ENCODE peak calls at places on chromosomes 2 and 18, in ten cellular contexts. One of them, this sample, is unnamed.

GRCh38 chr18:33579868-33580205 is 1.8 kb downstream of the ASXL3 start:
- DNase-seq in dorsolateral prefrontal cortex: no peak
- DNase-seq in aorta: no peak
- DNase-seq in WERI-Rb-1: no peak
- DNase-seq in fibroblast of pulmonary artery: no peak
- DNase-seq in spleen: no peak
- DNase-seq in CD8-positive, alpha-beta memory T cell: no peak
- DNase-seq in cardiac muscle cell: no peak
- DNase-seq in CD4-positive, alpha-beta memory T cell: no peak
- DNase-seq in mesendoderm: peak; percentile 35
- DNase-seq in this sample: peak; percentile 22

GRCh38 chr18:46772396-46772795 is 15.5 kb upstream of the ST8SIA5 start:
- DNase-seq in CD4-positive, alpha-beta memory T cell: no peak
- DNase-seq in CD8-positive, alpha-beta memory T cell: no peak
- DNase-seq in cardiac muscle cell: no peak
- DNase-seq in fibroblast of pulmonary artery: no peak
- DNase-seq in dorsolateral prefrontal cortex: no peak
- DNase-seq in mesendoderm: peak; percentile 49
- DNase-seq in aorta: no peak
- DNase-seq in WERI-Rb-1: no peak
- DNase-seq in spleen: no peak
- DNase-seq in this sample: no peak

GRCh38 chr18:40066368-40066767 is 1888.7 kb upstream of the PIK3C3 start:
- DNase-seq in spleen: no peak
- DNase-seq in cardiac muscle cell: no peak
- DNase-seq in aorta: no peak
- DNase-seq in dorsolateral prefrontal cortex: no peak
- DNase-seq in WERI-Rb-1: no peak
- DNase-seq in mesendoderm: peak; percentile 9
- DNase-seq in CD4-positive, alpha-beta memory T cell: no peak
- DNase-seq in fibroblast of pulmonary artery: no peak
- DNase-seq in CD8-positive, alpha-beta memory T cell: no peak
- DNase-seq in this sample: no peak

GRCh38 chr18:61876899-61877298 is 15.9 kb downstream of the RNF152 start:
- DNase-seq in fibroblast of pulmonary artery: no peak
- DNase-seq in CD8-positive, alpha-beta memory T cell: no peak
- DNase-seq in CD4-positive, alpha-beta memory T cell: no peak
- DNase-seq in WERI-Rb-1: no peak
- DNase-seq in mesendoderm: no peak
- DNase-seq in cardiac muscle cell: no peak
- DNase-seq in aorta: no peak
- DNase-seq in dorsolateral prefrontal cortex: no peak
- DNase-seq in spleen: no peak
- DNase-seq in this sample: peak; percentile 67

GRCh38 chr2:229041691-229042090 is 229.4 kb downstream of the PID1 start:
- DNase-seq in aorta: no peak
- DNase-seq in mesendoderm: no peak
- DNase-seq in CD4-positive, alpha-beta memory T cell: no peak
- DNase-seq in fibroblast of pulmonary artery: no peak
- DNase-seq in CD8-positive, alpha-beta memory T cell: no peak
- DNase-seq in spleen: no peak
- DNase-seq in WERI-Rb-1: no peak
- DNase-seq in cardiac muscle cell: no peak
- DNase-seq in dorsolateral prefrontal cortex: no peak
- DNase-seq in this sample: no peak

GRCh38 chr2:212711851-212712250 is 173.2 kb upstream of the ERBB4 start:
- DNase-seq in CD8-positive, alpha-beta memory T cell: no peak
- DNase-seq in cardiac muscle cell: no peak
- DNase-seq in fibroblast of pulmonary artery: peak; percentile 12
- DNase-seq in spleen: no peak
- DNase-seq in aorta: no peak
- DNase-seq in CD4-positive, alpha-beta memory T cell: no peak
- DNase-seq in WERI-Rb-1: no peak
- DNase-seq in dorsolateral prefrontal cortex: no peak
- DNase-seq in mesendoderm: peak; percentile 57
- DNase-seq in this sample: no peak

GRCh38 chr2:43846140-43846793 is 7.5 kb downstream of the ABCG8 start:
- DNase-seq in cardiac muscle cell: no peak
- DNase-seq in spleen: peak; percentile 48
- DNase-seq in CD8-positive, alpha-beta memory T cell: no peak
- DNase-seq in mesendoderm: no peak
- DNase-seq in WERI-Rb-1: no peak
- DNase-seq in fibroblast of pulmonary artery: no peak
- DNase-seq in CD4-positive, alpha-beta memory T cell: no peak
- DNase-seq in aorta: no peak
- DNase-seq in dorsolateral prefrontal cortex: no peak
- DNase-seq in this sample: no peak

GRCh38 chr2:238388794-238389193 is 37.9 kb upstream of the ASB1 start:
- DNase-seq in WERI-Rb-1: no peak
- DNase-seq in spleen: no peak
- DNase-seq in mesendoderm: no peak
- DNase-seq in dorsolateral prefrontal cortex: no peak
- DNase-seq in cardiac muscle cell: no peak
- DNase-seq in aorta: no peak
- DNase-seq in fibroblast of pulmonary artery: no peak
- DNase-seq in CD8-positive, alpha-beta memory T cell: no peak
- DNase-seq in CD4-positive, alpha-beta memory T cell: no peak
- DNase-seq in this sample: no peak

GRCh38 chr18:13425357-13426095 is 207.0 kb downstream of the LDLRAD4 start:
- DNase-seq in WERI-Rb-1: no peak
- DNase-seq in dorsolateral prefrontal cortex: no peak
- DNase-seq in spleen: no peak
- DNase-seq in cardiac muscle cell: no peak
- DNase-seq in aorta: no peak
- DNase-seq in CD4-positive, alpha-beta memory T cell: no peak
- DNase-seq in mesendoderm: peak; percentile 30
- DNase-seq in CD8-positive, alpha-beta memory T cell: no peak
- DNase-seq in fibroblast of pulmonary artery: no peak
- DNase-seq in this sample: no peak

GRCh38 chr2:43542285-43542933 is 53.4 kb downstream of the THADA start:
- DNase-seq in cardiac muscle cell: peak; percentile 50
- DNase-seq in CD4-positive, alpha-beta memory T cell: peak; percentile 62
- DNase-seq in CD8-positive, alpha-beta memory T cell: no peak
- DNase-seq in spleen: no peak
- DNase-seq in fibroblast of pulmonary artery: peak; percentile 79
- DNase-seq in aorta: no peak
- DNase-seq in dorsolateral prefrontal cortex: no peak
- DNase-seq in mesendoderm: peak; percentile 35
- DNase-seq in WERI-Rb-1: no peak
- DNase-seq in this sample: peak; percentile 27

GRCh38 chr2:235453605-235454151 is 40.2 kb upstream of the AGAP1 start:
- DNase-seq in spleen: no peak
- DNase-seq in aorta: no peak
- DNase-seq in WERI-Rb-1: no peak
- DNase-seq in CD4-positive, alpha-beta memory T cell: no peak
- DNase-seq in CD8-positive, alpha-beta memory T cell: no peak
- DNase-seq in cardiac muscle cell: no peak
- DNase-seq in fibroblast of pulmonary artery: no peak
- DNase-seq in mesendoderm: no peak
- DNase-seq in dorsolateral prefrontal cortex: no peak
- DNase-seq in this sample: no peak

GRCh38 chr2:208031608-208032019 is 6.3 kb upstream of the PLEKHM3 start:
- DNase-seq in CD8-positive, alpha-beta memory T cell: no peak
- DNase-seq in spleen: no peak
- DNase-seq in mesendoderm: peak; percentile 51
- DNase-seq in WERI-Rb-1: no peak
- DNase-seq in aorta: no peak
- DNase-seq in CD4-positive, alpha-beta memory T cell: no peak
- DNase-seq in dorsolateral prefrontal cortex: no peak
- DNase-seq in cardiac muscle cell: no peak
- DNase-seq in fibroblast of pulmonary artery: peak; percentile 65
- DNase-seq in this sample: no peak

GRCh38 chr18:34977787-34978532 is 63.3 kb upstream of the MAPRE2 start:
- DNase-seq in aorta: peak; percentile 72
- DNase-seq in mesendoderm: peak; percentile 73
- DNase-seq in WERI-Rb-1: peak; percentile 63
- DNase-seq in cardiac muscle cell: peak; percentile 35
- DNase-seq in CD8-positive, alpha-beta memory T cell: peak; percentile 58
- DNase-seq in dorsolateral prefrontal cortex: peak; percentile 43
- DNase-seq in spleen: peak; percentile 91
- DNase-seq in CD4-positive, alpha-beta memory T cell: peak; percentile 40
- DNase-seq in fibroblast of pulmonary artery: no peak
- DNase-seq in this sample: peak; percentile 62

DNA sequence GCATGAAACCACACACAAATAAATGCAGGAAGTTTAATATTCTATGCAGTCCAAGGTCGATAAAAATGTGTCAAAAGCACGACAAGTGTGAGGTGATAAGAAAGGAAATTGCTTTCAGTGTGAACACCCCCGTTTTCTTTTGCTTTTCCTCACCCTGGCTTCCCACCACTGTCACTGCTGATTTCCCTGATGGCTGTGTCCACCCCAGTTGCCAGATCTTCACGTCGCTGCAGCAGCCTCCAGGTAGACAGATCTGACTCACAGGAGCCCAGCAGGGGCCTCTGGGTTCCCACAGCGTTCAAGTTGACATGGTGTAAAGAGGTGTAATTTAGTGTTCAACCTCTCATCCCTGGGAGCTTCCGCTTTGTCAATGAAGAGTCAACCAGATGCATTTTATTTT is 128.0 kb upstream of the TACR1 start:
- DNase-seq in dorsolateral prefrontal cortex: no peak
- DNase-seq in CD8-positive, alpha-beta memory T cell: no peak
- DNase-seq in fibroblast of pulmonary artery: no peak
- DNase-seq in WERI-Rb-1: no peak
- DNase-seq in cardiac muscle cell: no peak
- DNase-seq in mesendoderm: peak; percentile 60
- DNase-seq in spleen: no peak
- DNase-seq in aorta: no peak
- DNase-seq in CD4-positive, alpha-beta memory T cell: no peak
- DNase-seq in this sample: no peak
- H3K4me3 ChIP-seq in dorsolateral prefrontal cortex: no peak overlapping the region
- H3K4me3 ChIP-seq in CD8-positive, alpha-beta memory T cell: no peak overlapping the region
- H3K4me3 ChIP-seq in fibroblast of pulmonary artery: no peak overlapping the region
- H3K4me3 ChIP-seq in WERI-Rb-1: no peak overlapping the region
- H3K4me3 ChIP-seq in cardiac muscle cell: no peak overlapping the region
- H3K4me3 ChIP-seq in mesendoderm: no peak overlapping the region
- H3K4me3 ChIP-seq in spleen: no peak overlapping the region
- H3K4me3 ChIP-seq in aorta: no peak overlapping the region
- H3K4me3 ChIP-seq in CD4-positive, alpha-beta memory T cell: no peak overlapping the region
- H3K4me3 ChIP-seq in this sample: no peak overlapping the region

DNA sequence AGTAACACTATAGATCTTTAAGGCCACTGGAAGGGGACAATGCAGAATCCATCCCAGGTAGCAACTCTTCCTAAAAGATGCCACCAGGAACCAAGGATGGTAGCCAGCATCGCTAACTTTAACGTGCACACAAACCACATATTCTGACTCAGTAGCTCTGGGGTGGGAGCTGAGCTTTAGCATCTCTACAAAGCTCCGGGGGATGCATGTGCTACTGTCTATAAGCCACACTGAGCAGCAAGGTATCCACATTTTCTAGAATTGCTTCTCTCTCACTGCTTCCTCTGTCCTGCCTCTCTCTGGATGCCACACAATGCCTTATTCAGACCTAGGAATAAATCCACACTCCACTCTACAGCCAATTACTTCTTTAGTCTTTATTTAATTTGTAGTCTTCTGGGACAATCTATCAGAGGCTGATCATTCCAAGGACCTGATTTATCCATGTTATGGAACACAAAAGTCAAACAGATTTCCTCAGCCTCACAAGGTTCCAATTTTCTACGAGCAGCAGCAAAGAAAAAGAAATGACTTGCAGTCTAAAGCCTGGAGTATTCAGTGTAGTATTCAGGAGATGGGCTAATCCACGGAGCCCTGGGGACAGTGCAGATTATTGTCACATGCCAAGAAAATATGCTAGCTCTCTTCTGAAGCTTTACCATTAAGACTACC is 4.4 kb downstream of the BCL2 start:
- DNase-seq in dorsolateral prefrontal cortex: no peak
- DNase-seq in aorta: no peak
- DNase-seq in CD8-positive, alpha-beta memory T cell: no peak
- DNase-seq in fibroblast of pulmonary artery: no peak
- DNase-seq in mesendoderm: no peak
- DNase-seq in spleen: no peak
- DNase-seq in cardiac muscle cell: no peak
- DNase-seq in WERI-Rb-1: no peak
- DNase-seq in CD4-positive, alpha-beta memory T cell: no peak
- DNase-seq in this sample: no peak
- H3K4me3 ChIP-seq in dorsolateral prefrontal cortex: peak overlapping the region; percentile 90
- H3K4me3 ChIP-seq in aorta: no peak overlapping the region
- H3K4me3 ChIP-seq in CD8-positive, alpha-beta memory T cell: peak overlapping the region; percentile 46
- H3K4me3 ChIP-seq in fibroblast of pulmonary artery: no peak overlapping the region
- H3K4me3 ChIP-seq in mesendoderm: no peak overlapping the region
- H3K4me3 ChIP-seq in spleen: peak overlapping the region; percentile 80
- H3K4me3 ChIP-seq in cardiac muscle cell: no peak overlapping the region
- H3K4me3 ChIP-seq in WERI-Rb-1: no peak overlapping the region
- H3K4me3 ChIP-seq in CD4-positive, alpha-beta memory T cell: peak overlapping the region; percentile 1
- H3K4me3 ChIP-seq in this sample: no peak overlapping the region

DNA sequence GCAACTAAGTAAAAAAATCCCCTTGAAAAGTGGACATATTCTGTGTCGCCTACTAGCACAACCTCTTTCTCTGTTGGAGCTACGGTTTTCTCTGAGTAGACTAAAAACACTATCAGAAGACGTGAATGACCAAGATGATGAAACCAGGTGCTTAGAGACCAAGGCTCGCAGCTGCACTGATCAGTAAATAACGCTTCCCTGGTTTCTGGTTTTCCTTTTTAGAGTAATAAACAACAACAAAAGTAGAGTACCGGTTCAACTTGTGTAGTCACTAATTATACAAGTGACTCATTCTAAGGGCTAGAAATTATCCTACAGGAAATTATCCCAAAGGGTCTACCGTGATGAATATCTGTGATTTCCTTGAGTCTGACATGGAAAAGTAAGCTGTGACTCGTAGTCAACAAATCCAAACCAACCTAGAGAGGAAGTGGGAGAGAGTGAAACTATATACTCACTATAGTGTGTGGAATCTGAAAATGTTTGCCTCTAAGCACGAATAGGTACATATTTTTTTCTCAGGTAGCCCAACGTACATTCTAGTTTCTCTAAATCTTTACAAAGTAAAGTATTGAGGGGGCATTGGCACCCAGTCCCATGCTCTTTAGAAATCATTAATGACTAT is 17.8 kb downstream of the RASGRP3 start:
- DNase-seq in mesendoderm: no peak
- DNase-seq in fibroblast of pulmonary artery: no peak
- DNase-seq in CD8-positive, alpha-beta memory T cell: no peak
- DNase-seq in spleen: no peak
- DNase-seq in dorsolateral prefrontal cortex: no peak
- DNase-seq in WERI-Rb-1: no peak
- DNase-seq in CD4-positive, alpha-beta memory T cell: no peak
- DNase-seq in aorta: no peak
- DNase-seq in cardiac muscle cell: no peak
- DNase-seq in this sample: no peak
- H3K4me3 ChIP-seq in mesendoderm: no peak overlapping the region
- H3K4me3 ChIP-seq in fibroblast of pulmonary artery: no peak overlapping the region
- H3K4me3 ChIP-seq in CD8-positive, alpha-beta memory T cell: no peak overlapping the region
- H3K4me3 ChIP-seq in spleen: no peak overlapping the region
- H3K4me3 ChIP-seq in dorsolateral prefrontal cortex: no peak overlapping the region
- H3K4me3 ChIP-seq in WERI-Rb-1: no peak overlapping the region
- H3K4me3 ChIP-seq in CD4-positive, alpha-beta memory T cell: no peak overlapping the region
- H3K4me3 ChIP-seq in aorta: no peak overlapping the region
- H3K4me3 ChIP-seq in cardiac muscle cell: no peak overlapping the region
- H3K4me3 ChIP-seq in this sample: no peak overlapping the region

DNA sequence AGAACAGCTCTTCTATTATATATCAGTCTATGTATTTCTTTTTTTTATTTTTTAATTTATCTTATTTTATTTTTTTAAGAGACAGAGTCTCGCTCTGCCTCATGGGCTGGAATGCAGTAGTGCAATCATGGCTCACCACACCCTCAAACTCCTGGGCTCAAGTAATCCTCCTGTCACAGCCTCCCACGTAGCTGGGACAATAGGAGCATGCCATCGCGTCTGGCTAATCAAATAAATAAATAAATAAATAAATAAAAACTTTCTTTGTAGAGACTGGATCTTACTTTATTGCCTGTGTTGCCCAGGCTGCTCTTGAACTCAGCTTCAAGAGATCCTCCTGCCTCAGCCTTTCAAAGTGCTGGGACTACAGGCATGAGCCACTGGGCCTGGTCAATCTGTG is 117.0 kb downstream of the RBMS1 start:
- DNase-seq in aorta: no peak
- DNase-seq in WERI-Rb-1: no peak
- DNase-seq in CD8-positive, alpha-beta memory T cell: no peak
- DNase-seq in CD4-positive, alpha-beta memory T cell: no peak
- DNase-seq in cardiac muscle cell: no peak
- DNase-seq in dorsolateral prefrontal cortex: no peak
- DNase-seq in fibroblast of pulmonary artery: peak; percentile 89
- DNase-seq in spleen: no peak
- DNase-seq in mesendoderm: peak; percentile 76
- DNase-seq in this sample: peak; percentile 44
- H3K4me3 ChIP-seq in aorta: no peak overlapping the region
- H3K4me3 ChIP-seq in WERI-Rb-1: no peak overlapping the region
- H3K4me3 ChIP-seq in CD8-positive, alpha-beta memory T cell: no peak overlapping the region
- H3K4me3 ChIP-seq in CD4-positive, alpha-beta memory T cell: no peak overlapping the region
- H3K4me3 ChIP-seq in cardiac muscle cell: no peak overlapping the region
- H3K4me3 ChIP-seq in dorsolateral prefrontal cortex: no peak overlapping the region
- H3K4me3 ChIP-seq in fibroblast of pulmonary artery: peak overlapping the region; percentile 11
- H3K4me3 ChIP-seq in spleen: no peak overlapping the region
- H3K4me3 ChIP-seq in mesendoderm: no peak overlapping the region
- H3K4me3 ChIP-seq in this sample: no peak overlapping the region

This sample was measured in neural progenitor cell.